ENCODE peak calls at places on chromosome 16, in five cellular contexts. K, N, F, W and J are unnamed samples.

GRCh38 chr16:11211977-11212818 is 43.8 kb downstream of the SOCS1 start:
- DNase-seq in F (no peak), W (peak; percentile 64), N (no peak), K (no peak), J (no peak)

GRCh38 chr16:2597560-2597902 is 59.7 kb downstream of the PDPK1 start:
- DNase-seq in N (no peak), W (no peak), K (no peak), F (no peak), J (no peak)

GRCh38 chr16:19859603-19860002 is 25.0 kb downstream of the GPRC5B start:
- DNase-seq in W (no peak), N (no peak), K (no peak), F (no peak), J (no peak)

GRCh38 chr16:90020260-90020837 is 1.1 kb upstream of the DBNDD1 start:
- DNase-seq in K (no peak), N (no peak), F (no peak), W (no peak), J (no peak)

GRCh38 chr16:16095646-16096045 is 127.6 kb downstream of the ABCC6 start:
- DNase-seq in W (no peak), N (peak; percentile 33), F (no peak), K (no peak), J (no peak)

GRCh38 chr16:27322858-27323780 is 9.3 kb downstream of the IL4R start:
- DNase-seq in W (no peak), F (no peak), N (no peak), K (no peak), J (no peak)

GRCh38 chr16:27202923-27203428 is 350 bp upstream of the KDM8 start:
- DNase-seq in N (no peak), W (no peak), K (no peak), F (no peak), J (no peak)

GRCh38 chr16:88346680-88347505 is 35.9 kb upstream of the ZNF469 start:
- DNase-seq in N (no peak), W (no peak), K (no peak), F (no peak), J (no peak)

GRCh38 chr16:84606081-84606875 is 11.6 kb downstream of the COTL1 start:
- DNase-seq in W (no peak), F (no peak), K (no peak), N (no peak), J (no peak)

GRCh38 chr16:12602811-12603698 is 200.6 kb downstream of the CPPED1 start:
- DNase-seq in W (no peak), K (no peak), F (no peak), N (no peak), J (no peak)

GRCh38 chr16:473046-474043 is 47.9 kb downstream of the RAB11FIP3 start:
- DNase-seq in K (no peak), N (no peak), W (no peak), F (no peak), J (no peak)

GRCh38 chr16:46972971-46973456 is 460 bp downstream of the DNAJA2 start:
- DNase-seq in W (peak; percentile 16), N (peak; percentile 13), F (peak; percentile 28), K (peak; percentile 12), J (peak; percentile 33)

GRCh38 chr16:75452464-75453190 is 11.9 kb downstream of the TMEM170A start:
- DNase-seq in N (no peak), W (no peak), K (no peak), F (no peak), J (no peak)

GRCh38 chr16:3045758-3046505 is 429 bp upstream of the MMP25 start:
- DNase-seq in F (no peak), W (peak; percentile 11), N (no peak), K (no peak), J (no peak)

GRCh38 chr16:70437582-70438324 is 1.1 kb downstream of the ST3GAL2 start:
- DNase-seq in W (peak; percentile 71), N (peak; percentile 50), K (peak; percentile 58), F (no peak), J (no peak)

GRCh38 chr16:11233727-11234376 is 22.2 kb downstream of the SOCS1 start:
- DNase-seq in N (no peak), W (no peak), F (no peak), K (no peak), J (no peak)

GRCh38 chr16:46691720-46692119 is 2.3 kb downstream of the ORC6 start:
- DNase-seq in W (peak; percentile 55), K (no peak), N (no peak), F (no peak), J (no peak)

GRCh38 chr16:55912022-55912421 is 36.8 kb upstream of the CES5A start:
- DNase-seq in K (no peak), W (no peak), N (no peak), F (no peak), J (no peak)

GRCh38 chr16:66842765-66843164 is 1.4 kb upstream of the CA7 start:
- DNase-seq in N (no peak), K (no peak), W (no peak), F (no peak), J (no peak)

GRCh38 chr16:84737658-84738057 is 37.9 kb downstream of the USP10 start:
- DNase-seq in N (no peak), W (no peak), K (no peak), F (no peak), J (no peak)

GRCh38 chr16:54442864-54443263 is 156.3 kb upstream of the IRX3 start:
- DNase-seq in N (no peak), W (no peak), F (no peak), K (no peak), J (no peak)

GRCh38 chr16:86714166-86714565 is 135.8 kb downstream of the FOXL1 start:
- DNase-seq in N (no peak), W (no peak), F (no peak), K (peak; percentile 11), J (no peak)

GRCh38 chr16:963913-964695 is 6.7 kb downstream of the LMF1 start:
- DNase-seq in K (no peak), F (no peak), N (no peak), W (no peak), J (no peak)

GRCh38 chr16:61370564-61370963 is 665.7 kb downstream of the CDH8 start:
- DNase-seq in N (no peak), F (no peak), K (no peak), W (no peak), J (no peak)

GRCh38 chr16:84832488-84833141 is 12.8 kb downstream of the CRISPLD2 start:
- DNase-seq in W (peak; percentile 99), F (no peak), K (no peak), N (peak; percentile 100), J (no peak)

DNA sequence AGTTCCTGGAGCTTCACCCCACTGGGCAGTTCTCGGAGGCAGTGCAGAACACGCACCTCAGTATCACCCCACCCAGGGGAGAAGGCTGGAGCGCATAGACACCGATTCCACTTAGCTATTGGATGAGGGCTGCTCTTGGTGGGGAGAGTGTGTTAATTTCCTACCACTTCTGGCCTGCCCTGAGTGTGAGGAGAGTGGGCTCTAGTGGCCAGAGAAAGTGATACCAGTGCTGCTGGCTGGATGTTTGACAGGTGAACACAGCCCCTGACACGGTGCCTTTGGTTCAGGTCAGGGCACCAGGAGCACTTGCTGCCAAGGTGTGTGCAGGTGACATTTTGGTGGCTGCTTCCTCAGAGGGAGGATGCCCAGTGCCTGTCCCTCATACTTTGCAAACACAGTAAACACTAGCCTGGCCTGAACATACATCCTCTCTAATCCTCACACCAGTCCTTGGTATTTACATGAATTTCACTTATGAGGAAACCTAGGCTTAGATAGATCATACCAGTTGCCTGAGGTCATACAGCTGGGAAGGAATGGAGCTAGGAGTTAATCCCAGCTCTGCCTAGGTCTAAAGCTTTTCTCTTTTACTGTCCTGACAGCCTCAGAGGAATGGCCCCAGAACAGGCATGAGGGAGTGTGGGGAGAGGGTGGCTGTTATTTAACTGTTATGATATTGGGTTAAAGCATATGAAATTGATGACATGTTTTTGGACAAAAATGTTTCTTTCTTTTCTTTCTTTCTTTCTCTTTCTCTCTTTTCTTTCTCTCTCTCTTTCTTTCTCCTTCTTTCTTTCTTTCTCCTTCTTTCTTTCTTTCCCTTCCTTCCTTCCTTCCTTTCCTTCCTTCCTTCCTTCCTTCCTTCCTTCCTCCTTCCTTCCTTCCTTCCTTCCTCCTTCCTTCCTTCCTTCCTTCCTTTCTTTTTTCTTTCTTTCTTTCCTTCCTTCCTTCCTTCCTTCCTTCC is 21.0 kb upstream of the ITGAX start:
- DNase-seq in K (peak; percentile 25), F (peak; percentile 29), N (peak; percentile 4), W (peak; percentile 26), J (no peak)
- TF ChIP-seq CTCF in K (peak; percentile 48), F (peak; percentile 12), N (no peak), W (peak; percentile 24), J (peak; percentile 51)

DNA sequence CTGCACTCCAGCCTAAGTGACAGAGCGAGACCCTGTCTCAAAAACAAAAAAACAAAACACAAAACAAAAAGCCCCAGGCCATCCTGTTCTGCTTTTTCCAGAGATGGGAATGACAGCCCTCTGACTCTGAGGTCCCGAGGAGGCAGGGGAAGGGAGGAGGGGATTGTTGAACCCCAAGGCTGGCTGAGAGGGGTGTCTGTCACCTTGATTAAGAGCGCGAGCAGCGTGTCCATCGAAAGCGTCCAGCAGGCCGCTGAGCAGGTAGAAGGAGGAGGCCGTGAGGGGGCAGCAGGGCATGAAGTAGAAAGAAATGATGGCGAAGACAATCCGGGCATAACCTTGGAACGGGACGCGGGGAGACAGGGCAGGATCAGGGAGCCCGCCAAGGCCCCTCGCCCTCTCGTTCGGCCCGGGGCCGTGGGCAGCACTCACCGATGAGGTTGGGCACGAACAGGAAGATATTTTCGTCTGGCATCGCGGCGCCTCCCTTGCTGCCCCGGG is 593 bp downstream of the CDIPT start:
- DNase-seq in K (no peak), W (peak; percentile 27), F (no peak), N (no peak), J (no peak)
- TF ChIP-seq CTCF in K (no peak), W (peak; percentile 11), F (no peak), N (peak; percentile 9), J (no peak)

GRCh38 chr16:31715915-31716314 is 157.7 kb upstream of the ZNF267 start:
- DNase-seq in K (no peak), N (no peak), W (no peak), F (no peak), J (no peak)

GRCh38 chr16:31714899-31715504 is 158.6 kb upstream of the ZNF267 start:
- DNase-seq in K (no peak), N (no peak), W (peak; percentile 4), F (no peak), J (no peak)

GRCh38 chr16:31713071-31713944 is 160.3 kb upstream of the ZNF267 start:
- DNase-seq in K (peak; percentile 97), F (peak; percentile 85), N (peak; percentile 86), W (peak; percentile 95), J (peak; percentile 85)

GRCh38 chr16:31712064-31712540 is 161.5 kb upstream of the ZNF267 start:
- DNase-seq in F (no peak), W (no peak), N (no peak), K (no peak), J (no peak)

GRCh38 chr16:31713945-31714898 is 159.4 kb upstream of the ZNF267 start:
- DNase-seq in N (no peak), F (no peak), K (peak; percentile 18), W (peak; percentile 10), J (no peak)
- TF ChIP-seq CTCF in N (peak; percentile 22), F (no peak), K (peak; percentile 51), W (peak; percentile 38), J (peak; percentile 56)

DNA sequence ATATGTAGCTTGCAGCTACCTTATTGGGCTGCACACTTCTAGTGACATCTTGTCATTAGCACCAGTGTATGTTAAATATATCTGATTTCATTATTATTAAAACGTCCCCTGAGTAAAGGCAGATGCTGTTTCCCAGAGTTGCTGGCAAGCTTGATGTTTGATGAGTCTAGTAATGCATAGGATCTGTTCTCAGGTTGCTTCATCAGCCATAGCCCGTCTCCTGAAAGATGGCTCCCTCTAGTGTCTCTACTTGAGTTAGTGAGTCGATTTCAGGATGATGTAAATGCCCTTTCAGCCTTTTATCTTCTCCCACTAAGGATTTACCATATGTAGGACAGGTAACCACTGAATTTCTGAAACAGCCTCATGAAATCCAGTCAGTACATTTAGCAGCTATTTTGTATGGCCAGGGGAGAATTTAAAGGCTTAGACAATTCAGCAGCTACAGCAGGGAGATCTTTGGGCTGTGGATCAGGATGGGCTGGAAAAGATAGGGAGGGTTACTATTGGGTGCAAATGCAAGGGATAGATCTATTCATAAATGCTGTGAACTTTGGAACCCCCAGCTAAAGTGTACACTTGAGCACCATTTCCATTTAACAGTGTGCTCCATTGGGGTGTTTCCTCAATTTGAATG is 376.3 kb downstream of the CNTNAP4 start:
- DNase-seq in K (peak; percentile 65), F (no peak), N (no peak), W (peak; percentile 63), J (no peak)
- TF ChIP-seq CTCF in K (peak; percentile 64), F (no peak), N (peak; percentile 27), W (peak; percentile 66), J (peak; percentile 73)